ENCODE peak calls at places on chromosomes 11 and 22, in four cellular contexts. D, G, Q and O are unnamed samples.

GRCh38 chr11:102476812-102477211 is 24.2 kb upstream of the TMEM123 start:
- DNase-seq in D (peak; percentile 34), G (peak; percentile 80), Q (peak; percentile 67), O (no peak)

GRCh38 chr11:47087801-47088200 is 88.9 kb downstream of the ARFGAP2 start:
- DNase-seq in D (no peak), G (no peak), Q (no peak), O (no peak)

GRCh38 chr22:22508274-22509176 is at the start of gene ZNF280B:
- DNase-seq in D (peak; percentile 89), G (peak; percentile 32), Q (peak; percentile 73), O (peak; percentile 67)

GRCh38 chr11:111307472-111308108 is 9.2 kb downstream of the POU2AF3 start:
- DNase-seq in D (no peak), G (no peak), Q (no peak), O (no peak)

GRCh38 chr11:122044086-122044485 is 71.9 kb downstream of the BLID start:
- DNase-seq in D (no peak), G (peak; percentile 32), Q (no peak), O (no peak)

GRCh38 chr11:64843971-64844329 is 503 bp downstream of the CDC42BPG start:
- DNase-seq in D (no peak), G (peak; percentile 31), Q (no peak), O (no peak)

GRCh38 chr11:94583885-94584500 is 16.8 kb downstream of the PIWIL4 start:
- DNase-seq in D (no peak), G (peak; percentile 19), Q (no peak), O (no peak)

GRCh38 chr22:46684706-46685105 is 53.3 kb downstream of the CERK start:
- DNase-seq in D (no peak), G (no peak), Q (no peak), O (peak; percentile 75)

GRCh38 chr11:113677648-113678047 is 28.5 kb downstream of the TMPRSS5 start:
- DNase-seq in D (no peak), G (no peak), Q (no peak), O (no peak)

GRCh38 chr11:87359401-87359800 is 321.7 kb downstream of the TMEM135 start:
- DNase-seq in D (no peak), G (no peak), Q (no peak), O (no peak)

GRCh38 chr22:23080542-23081290 is 10.4 kb downstream of the GNAZ start:
- DNase-seq in D (no peak), G (no peak), Q (no peak), O (no peak)

GRCh38 chr11:128716661-128717210 is 22.9 kb downstream of the FLI1 start:
- DNase-seq in D (peak; percentile 60), G (no peak), Q (no peak), O (no peak)

GRCh38 chr11:34327804-34328631 is 29.8 kb downstream of the ABTB2 start:
- DNase-seq in D (no peak), G (no peak), Q (no peak), O (peak; percentile 40)

GRCh38 chr22:49462795-49463194 is 364.9 kb downstream of the BRD1 start:
- DNase-seq in D (no peak), G (no peak), Q (no peak), O (no peak)

GRCh38 chr11:61967924-61968757 is 707 bp upstream of the FTH1 start:
- DNase-seq in D (peak; percentile 49), G (no peak), Q (no peak), O (peak; percentile 51)

GRCh38 chr11:94648789-94649188 is 81.6 kb downstream of the PIWIL4 start:
- DNase-seq in D (no peak), G (no peak), Q (no peak), O (no peak)

GRCh38 chr11:118659956-118660645 is 19.3 kb downstream of the TREH start:
- DNase-seq in D (no peak), G (no peak), Q (no peak), O (no peak)

GRCh38 chr22:47294222-47294532 is 531.7 kb downstream of the TBC1D22A start:
- DNase-seq in D (no peak), G (no peak), Q (no peak), O (peak; percentile 11)

GRCh38 chr11:28539239-28540025 is 431.2 kb downstream of the METTL15 start:
- DNase-seq in D (no peak), G (no peak), Q (no peak), O (no peak)

GRCh38 chr11:113994077-113994954 is 19.4 kb downstream of the HTR3A start:
- DNase-seq in D (peak; percentile 11), G (no peak), Q (no peak), O (no peak)

GRCh38 chr11:113906038-113906437 is 1.4 kb downstream of the HTR3B start:
- DNase-seq in D (no peak), G (peak; percentile 70), Q (peak; percentile 16), O (no peak)

GRCh38 chr11:26778000-26778757 is 56.3 kb upstream of the SLC5A12 start:
- DNase-seq in D (no peak), G (peak; percentile 37), Q (no peak), O (no peak)

GRCh38 chr22:49645257-49645656 is 182.4 kb downstream of the BRD1 start:
- DNase-seq in D (no peak), G (no peak), Q (no peak), O (no peak)

GRCh38 chr11:122069946-122070345 is 46.1 kb downstream of the BLID start:
- DNase-seq in D (peak; percentile 93), G (peak; percentile 43), Q (peak; percentile 18), O (peak; percentile 37)

GRCh38 chr22:27995801-27996528 is 76.9 kb upstream of the PITPNB start:
- DNase-seq in D (no peak), G (no peak), Q (no peak), O (no peak)

GRCh38 chr11:12196335-12196734 is 85.9 kb downstream of the MICAL2 start:
- DNase-seq in D (no peak), G (no peak), Q (no peak), O (no peak)

GRCh38 chr11:85965202-85965601 is 103.7 kb downstream of the PICALM start:
- DNase-seq in D (no peak), G (peak; percentile 13), Q (no peak), O (no peak)

GRCh38 chr11:17219016-17219415 is 11.2 kb upstream of the PIK3C2A start:
- DNase-seq in D (no peak), G (peak; percentile 42), Q (no peak), O (no peak)

GRCh38 chr22:44901301-44901700 is 108.5 kb downstream of the PHF21B start:
- DNase-seq in D (no peak), G (no peak), Q (no peak), O (no peak)

GRCh38 chr11:12235945-12236743 is 125.8 kb downstream of the MICAL2 start:
- DNase-seq in D (peak; percentile 71), G (peak; percentile 62), Q (no peak), O (no peak)

GRCh38 chr11:14308897-14309387 is 50.0 kb downstream of the RRAS2 start:
- DNase-seq in D (no peak), G (no peak), Q (no peak), O (no peak)

GRCh38 chr11:14309425-14310192 is 49.4 kb downstream of the RRAS2 start:
- DNase-seq in D (no peak), G (no peak), Q (no peak), O (no peak)

GRCh38 chr11:14312736-14313438 is 46.1 kb downstream of the RRAS2 start:
- DNase-seq in D (no peak), G (peak; percentile 60), Q (no peak), O (no peak)

GRCh38 chr11:14308114-14308896 is 50.7 kb downstream of the RRAS2 start:
- DNase-seq in D (peak; percentile 53), G (peak; percentile 60), Q (no peak), O (no peak)

DNA sequence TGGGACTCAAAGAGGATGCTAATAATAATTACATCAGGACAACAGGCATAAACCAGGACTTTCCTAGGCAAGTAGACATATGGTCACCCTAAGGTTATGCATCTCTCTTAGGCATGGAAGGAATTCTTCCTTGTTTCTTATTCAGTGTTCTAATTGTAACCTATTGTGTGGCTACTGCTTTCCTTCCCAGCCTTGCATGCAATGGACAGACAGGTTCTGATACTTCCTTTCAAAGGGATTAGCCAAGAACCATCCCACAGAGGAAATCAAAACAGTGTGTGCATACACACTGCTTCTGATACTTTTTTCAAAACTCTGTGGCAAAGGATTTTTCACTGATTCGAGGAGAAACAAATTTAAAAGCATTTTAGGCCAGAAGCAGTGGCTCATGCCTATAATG is 48.3 kb downstream of the RRAS2 start:
- DNase-seq in D (peak; percentile 65), G (no peak), Q (no peak), O (no peak)
- H3K4me3 ChIP-seq in D (no peak overlapping the region), G (no peak overlapping the region), Q (no peak overlapping the region), O (no peak overlapping the region)

DNA sequence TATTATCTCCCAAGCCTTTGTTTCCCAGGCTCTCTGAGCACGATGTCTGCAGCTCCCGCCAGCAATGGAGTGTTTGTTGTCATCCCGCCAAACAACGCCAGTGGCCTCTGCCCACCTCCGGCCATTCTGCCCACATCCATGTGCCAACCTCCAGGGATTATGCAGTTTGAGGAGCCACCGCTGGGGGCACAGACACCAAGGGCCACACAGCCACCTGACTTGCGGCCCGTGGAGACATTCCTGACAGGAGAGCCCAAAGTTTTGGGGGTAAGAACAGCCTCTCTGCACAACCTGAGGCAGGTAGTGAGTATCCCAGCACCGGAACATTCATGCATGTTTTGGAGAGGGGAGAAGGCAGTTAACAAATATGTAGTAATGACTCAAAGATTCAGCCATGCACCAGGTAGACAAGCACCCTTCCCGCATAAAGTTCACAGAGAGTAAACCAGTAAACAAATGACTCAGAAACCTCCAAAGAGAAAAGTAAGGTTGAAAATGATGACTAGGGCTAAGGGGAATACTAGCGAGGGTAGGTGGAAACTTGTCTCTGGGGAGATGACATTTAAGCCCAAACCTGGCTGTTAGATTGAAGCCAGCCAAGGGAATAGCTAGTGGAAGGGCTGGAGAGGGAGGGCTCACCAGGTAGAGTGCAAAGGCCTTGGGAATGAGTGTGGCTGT is 7.2 kb downstream of the MS4A15 start:
- DNase-seq in D (no peak), G (no peak), Q (no peak), O (no peak)
- H3K27me3 ChIP-seq in D (peaks cover 22% of the 10 kb centered on the region), G (no peaks in the 10 kb centered on the region), Q (no peaks in the 10 kb centered on the region), O (peaks cover 4% of the 10 kb centered on the region)

DNA sequence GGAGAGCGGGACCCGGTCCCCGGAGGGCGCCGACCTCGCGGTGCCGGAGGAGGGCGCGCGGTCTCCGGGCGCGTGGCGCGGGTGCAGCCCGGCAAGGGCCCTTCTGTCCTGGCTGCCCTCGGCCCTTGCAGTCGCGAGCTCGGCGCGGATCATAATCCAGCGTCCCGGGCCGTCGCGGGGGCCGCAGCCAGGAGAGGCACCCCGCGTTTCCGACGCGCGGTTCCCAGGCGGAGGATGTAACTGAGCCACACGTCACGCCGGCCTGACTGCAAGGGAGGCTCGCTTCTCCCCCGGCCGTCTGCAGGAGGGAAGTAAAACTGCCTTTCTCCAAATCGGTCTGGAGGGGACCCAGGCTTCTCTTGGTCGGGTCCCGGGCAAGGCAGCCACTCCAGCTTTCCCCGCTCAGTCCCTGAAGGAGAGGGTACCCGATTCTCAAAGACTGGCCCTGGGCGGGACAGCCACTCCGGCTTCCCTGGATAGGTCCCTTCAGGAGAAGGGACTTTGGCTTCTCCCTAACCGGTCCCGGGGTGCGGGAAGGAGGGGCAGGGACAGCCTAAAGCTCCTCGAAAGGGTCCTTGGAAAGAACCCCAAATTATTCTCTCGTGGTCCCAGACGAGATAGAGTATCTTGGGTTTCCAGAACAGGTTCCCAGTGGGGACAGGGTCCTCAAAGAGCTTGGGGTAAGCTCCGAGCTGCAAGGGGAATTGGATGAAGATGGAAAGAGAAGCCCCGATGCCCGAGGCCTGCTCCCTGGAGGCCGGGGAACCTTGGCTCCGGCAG is 836 bp downstream of the SPON1 start:
- DNase-seq in D (no peak), G (no peak), Q (no peak), O (no peak)
- H3K4me3 ChIP-seq in D (no peak overlapping the region), G (no peak overlapping the region), Q (peak overlapping the region; percentile 26), O (peak overlapping the region; percentile 59)

DNA sequence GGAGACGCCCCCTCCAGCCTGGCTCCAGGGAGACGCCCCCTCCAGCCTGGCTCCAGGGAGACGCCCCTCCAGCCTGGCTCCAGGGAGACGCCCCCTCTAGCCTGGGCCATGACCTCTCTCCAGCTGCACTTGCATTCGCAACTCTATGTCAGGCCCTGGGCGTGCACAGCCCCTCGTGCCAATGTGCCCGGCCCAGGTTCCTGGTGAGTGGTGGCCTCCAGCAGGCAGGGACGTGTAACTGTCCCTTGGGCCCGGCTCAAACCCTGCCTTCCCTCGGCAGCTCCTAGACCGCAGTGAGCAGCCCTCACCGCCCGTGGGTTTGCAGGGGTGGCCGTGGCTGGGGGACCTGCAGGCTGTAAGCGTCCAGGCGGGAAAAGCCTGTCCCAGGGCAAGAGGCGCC is 6.8 kb downstream of the MUC6 start:
- DNase-seq in D (no peak), G (no peak), Q (no peak), O (no peak)
- H3K27me3 ChIP-seq in D (no peaks in the 10 kb centered on the region), G (no peaks in the 10 kb centered on the region), Q (no peaks in the 10 kb centered on the region), O (no peaks in the 10 kb centered on the region)